ENCODE peak calls at places on chromosomes 1 and 21, in eight cellular contexts. Y is fibroblast of the aortic adventitia; U is Kasumi-1; A is HCEC 1CT; V is adrenal gland; Q is CD4-positive, alpha-beta memory T cell; D is stimulated activated naive CD4-positive, alpha-beta T cell; L is SHP77. T is an unnamed sample.

GRCh38 chr1:59674605-59675004 is 140.1 kb upstream of the HOOK1 start:
- DNase-seq in Y (peak), U (peak), A (peak), V (no peak), Q (no peak), D (no peak), L (no peak), T (peak)

GRCh38 chr1:19432943-19433609 is 52.3 kb downstream of the CAPZB start:
- DNase-seq in Y (peak), U (no peak), A (peak), V (no peak), Q (no peak), D (no peak), L (no peak), T (no peak)

GRCh38 chr21:42067531-42068255 is 3.4 kb upstream of the UMODL1 start:
- DNase-seq in Y (no peak), U (no peak), A (no peak), V (no peak), Q (no peak), D (no peak), L (no peak), T (no peak)

GRCh38 chr1:173603056-173603591 is at the start of gene SLC9C2:
- DNase-seq in Y (peak), U (peak), A (no peak), V (peak), Q (no peak), D (no peak), L (no peak), T (peak)

GRCh38 chr21:15063821-15064575 is 802 bp downstream of the NRIP1 start:
- DNase-seq in Y (peak), U (peak), A (peak), V (peak), Q (no peak), D (peak), L (no peak), T (peak)

GRCh38 chr1:43034778-43035177 is 76.1 kb upstream of the SLC2A1 start:
- DNase-seq in Y (no peak), U (no peak), A (no peak), V (no peak), Q (peak), D (no peak), L (no peak), T (no peak)

GRCh38 chr1:201460783-201461182 is 8.2 kb downstream of the PHLDA3 start:
- DNase-seq in Y (no peak), U (no peak), A (no peak), V (no peak), Q (no peak), D (no peak), L (no peak), T (no peak)

GRCh38 chr1:235885654-235886238 is 19.0 kb upstream of the LYST start:
- DNase-seq in Y (no peak), U (no peak), A (no peak), V (no peak), Q (no peak), D (no peak), L (no peak), T (no peak)

GRCh38 chr1:89589515-89589914 is 43.4 kb upstream of the LRRC8C start:
- DNase-seq in Y (no peak), U (no peak), A (peak), V (no peak), Q (no peak), D (no peak), L (no peak), T (no peak)

GRCh38 chr1:64917328-64917861 is 49.0 kb downstream of the JAK1 start:
- DNase-seq in Y (peak), U (peak), A (peak), V (peak), Q (no peak), D (no peak), L (no peak), T (peak)

GRCh38 chr1:66354311-66354922 is 179.5 kb upstream of the SGIP1 start:
- DNase-seq in Y (peak), U (no peak), A (peak), V (no peak), Q (no peak), D (no peak), L (no peak), T (no peak)

T was measured in testis.